ENCODE peak calls at places on chromosomes 11 and 22, in eight cellular contexts. R, G, D, U, F, M, Q and Y are unnamed samples.

GRCh38 chr11:45141171-45141570 is 5.3 kb upstream of the PRDM11 start:
- ATAC-seq in M (no peak), F (no peak), U (no peak), R (no peak), Q (no peak), D (no peak), G (peak), Y (no peak)

GRCh38 chr11:62847767-62848314 is 8.5 kb upstream of the WDR74 start:
- ATAC-seq in G (no peak), M (no peak), D (no peak), R (peak), U (no peak), F (no peak), Q (no peak), Y (no peak)

GRCh38 chr11:20057055-20057943 is 103.0 kb downstream of the DBX1 start:
- ATAC-seq in G (no peak), D (no peak), Q (no peak), F (no peak), M (no peak), R (no peak), U (no peak), Y (no peak)

GRCh38 chr11:77502501-77502900 is 28.6 kb upstream of the PAK1 start:
- ATAC-seq in U (no peak), D (no peak), R (no peak), F (no peak), M (no peak), Q (no peak), G (no peak), Y (no peak)

GRCh38 chr11:86230921-86231320 is 13.6 kb upstream of the EED start:
- ATAC-seq in D (no peak), Q (no peak), F (no peak), R (no peak), U (no peak), M (no peak), G (peak), Y (no peak)

GRCh38 chr22:22410121-22410520 is 98.4 kb downstream of the ZNF280B start:
- ATAC-seq in F (peak), M (no peak), G (peak), D (peak), R (no peak), Q (no peak), U (peak), Y (peak)

GRCh38 chr11:105577645-105578044 is 32.2 kb upstream of the GRIA4 start:
- ATAC-seq in M (peak), D (no peak), U (no peak), F (no peak), Q (peak), R (peak), G (no peak), Y (no peak)

GRCh38 chr11:62535802-62536201 is 10.8 kb downstream of the AHNAK start:
- ATAC-seq in U (no peak), G (no peak), Q (no peak), F (no peak), R (no peak), D (no peak), M (no peak), Y (no peak)

GRCh38 chr11:27934830-27935145 is 173.2 kb downstream of the KIF18A start:
- ATAC-seq in D (no peak), G (no peak), R (no peak), M (peak), Q (peak), F (no peak), U (no peak), Y (no peak)

GRCh38 chr11:34302046-34302921 is 55.5 kb downstream of the ABTB2 start:
- ATAC-seq in D (no peak), G (peak), M (peak), R (no peak), U (no peak), Q (peak), F (no peak), Y (no peak)

GRCh38 chr11:60634151-60634550 is 65.3 kb upstream of the MS4A8 start:
- ATAC-seq in D (peak), R (no peak), M (no peak), G (peak), U (no peak), Q (peak), F (peak), Y (no peak)

GRCh38 chr22:19480173-19480568 is 451 bp downstream of the CDC45 start:
- ATAC-seq in Q (peak), G (peak), D (peak), F (peak), R (peak), M (peak), U (no peak), Y (no peak)

GRCh38 chr22:46851941-46852340 is 89.5 kb downstream of the TBC1D22A start:
- ATAC-seq in U (no peak), G (no peak), Q (no peak), R (no peak), D (no peak), F (no peak), M (no peak), Y (no peak)

GRCh38 chr11:112523477-112523876 is 262.8 kb upstream of the PLET1 start:
- ATAC-seq in R (no peak), D (peak), G (no peak), F (peak), U (no peak), Q (no peak), M (peak), Y (peak)

GRCh38 chr22:46183733-46184132 is 33.4 kb downstream of the PPARA start:
- ATAC-seq in U (no peak), G (no peak), Q (no peak), F (no peak), D (no peak), M (no peak), R (no peak), Y (no peak)

GRCh38 chr11:19460718-19461405 is 220.1 kb upstream of the E2F8 start:
- ATAC-seq in G (no peak), D (no peak), Q (no peak), R (no peak), F (no peak), M (no peak), U (no peak), Y (peak)

GRCh38 chr11:72818971-72819370 is 4.8 kb downstream of the ATG16L2 start:
- ATAC-seq in Q (no peak), R (no peak), G (no peak), U (no peak), D (no peak), M (no peak), F (no peak), Y (no peak)

GRCh38 chr11:94675239-94675638 is 92.9 kb upstream of the AMOTL1 start:
- ATAC-seq in Q (no peak), G (no peak), F (no peak), D (no peak), M (no peak), U (no peak), R (no peak), Y (no peak)

GRCh38 chr11:61075891-61076290 is 26.4 kb upstream of the CD5 start:
- ATAC-seq in G (no peak), R (peak), U (peak), D (no peak), F (peak), M (no peak), Q (no peak), Y (no peak)

GRCh38 chr22:46280063-46280817 is 12.4 kb downstream of the TTC38 start:
- ATAC-seq in U (no peak), R (no peak), D (no peak), Q (no peak), G (no peak), F (no peak), M (no peak), Y (no peak)

GRCh38 chr11:75031224-75031753 is 42.6 kb downstream of the NEU3 start:
- ATAC-seq in D (peak), U (peak), R (peak), Q (no peak), F (no peak), M (peak), G (no peak), Y (no peak)

GRCh38 chr11:68903288-68903630 is 373 bp downstream of the MRPL21 start:
- ATAC-seq in G (peak), F (peak), M (peak), Q (peak), R (no peak), U (no peak), D (peak), Y (peak)

GRCh38 chr11:47389577-47390072 is 11.3 kb upstream of the SPI1 start:
- ATAC-seq in M (no peak), D (no peak), R (no peak), Q (no peak), U (no peak), G (no peak), F (no peak), Y (no peak)

GRCh38 chr22:34308101-34308500 is 387.8 kb upstream of the LARGE1 start:
- ATAC-seq in D (no peak), Q (no peak), G (no peak), F (no peak), U (no peak), M (no peak), R (no peak), Y (no peak)

GRCh38 chr11:72969894-72970335 is 155.7 kb downstream of the ATG16L2 start:
- ATAC-seq in D (peak), R (no peak), Q (no peak), G (peak), F (no peak), U (no peak), M (no peak), Y (no peak)

GRCh38 chr22:47837703-47838102 is 1075.3 kb downstream of the TBC1D22A start:
- ATAC-seq in D (peak), G (no peak), R (no peak), M (no peak), F (peak), U (no peak), Q (peak), Y (no peak)

GRCh38 chr11:123479048-123479837 is 49.2 kb downstream of the GRAMD1B start:
- ATAC-seq in U (peak), R (no peak), M (no peak), G (peak), D (no peak), F (no peak), Q (no peak), Y (no peak)

DNA sequence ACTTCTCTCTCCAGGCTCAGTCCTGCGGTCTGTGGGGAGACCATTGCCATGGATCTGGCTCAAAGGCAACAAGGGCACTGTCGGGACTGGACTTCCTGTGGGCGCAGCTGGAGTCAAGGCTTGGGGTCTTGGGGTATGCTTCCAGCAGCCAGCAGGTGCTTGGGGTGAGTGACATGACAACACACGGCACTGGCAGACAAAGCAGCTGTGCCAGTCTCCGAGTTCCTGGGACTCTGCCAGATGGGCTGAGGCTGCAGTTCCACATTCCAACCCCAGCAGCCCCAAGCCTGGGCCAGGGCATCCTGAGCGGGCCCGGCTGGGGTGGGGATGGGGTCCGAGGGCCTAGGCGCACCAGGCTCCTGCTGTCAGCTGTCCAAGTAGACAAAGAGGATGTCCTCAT is 12.3 kb downstream of the GUCD1 start:
- ATAC-seq in R (no peak), D (no peak), G (no peak), U (peak), Q (no peak), M (no peak), F (no peak), Y (no peak)
- TF ChIP-seq POLR2AphosphoS5 in R (no peak), D (no peak), G (no peak), U (no peak), Q (no peak), M (no peak), F (no peak), Y (no peak)

GRCh38 chr11:101129203-101129943 is at the start of gene PGR:
- ATAC-seq in M (peak), F (peak), U (peak), R (no peak), G (no peak), D (peak), Q (no peak), Y (peak)
- TF ChIP-seq POLR2AphosphoS5 in M (no peak), F (no peak), U (peak), R (no peak), G (no peak), D (no peak), Q (no peak), Y (no peak)

DNA sequence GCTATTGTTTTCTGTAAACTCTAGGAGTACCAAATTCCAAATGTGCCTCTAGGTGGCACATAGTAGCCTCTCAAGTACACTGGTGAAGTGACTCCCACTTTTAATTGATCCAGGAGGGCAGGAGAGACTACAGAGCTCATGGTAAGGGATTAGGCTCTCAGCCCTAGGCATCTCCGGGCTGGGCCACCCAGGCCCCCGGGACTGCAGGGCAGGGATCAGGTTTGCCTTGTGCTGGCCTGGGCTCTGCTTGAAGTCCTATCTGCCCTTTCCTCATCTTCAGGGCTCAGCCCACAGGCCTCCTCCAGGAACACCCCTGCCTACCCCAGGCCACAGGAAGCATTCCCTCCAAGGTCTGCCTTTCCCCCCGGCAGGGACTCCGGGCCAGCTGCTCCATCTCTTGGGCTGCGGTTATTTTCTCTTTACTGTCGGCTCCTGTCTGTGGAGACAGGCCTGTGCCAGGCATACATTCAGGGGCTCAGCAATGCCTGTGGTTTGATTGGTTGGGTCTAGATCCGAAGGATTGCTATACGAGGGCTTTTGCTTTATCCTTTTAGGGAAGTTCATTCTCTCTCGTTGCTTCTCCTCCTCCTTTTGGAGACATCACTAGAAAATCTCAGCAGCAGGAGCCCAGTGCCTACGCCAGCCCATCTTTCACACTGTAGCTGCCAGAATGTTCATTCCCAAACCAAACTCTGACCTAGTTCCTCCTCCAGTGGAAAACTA is 32.8 kb downstream of the PARVA start:
- ATAC-seq in F (peak), D (no peak), U (no peak), G (no peak), R (peak), M (peak), Q (peak), Y (peak)
- TF ChIP-seq POLR2AphosphoS5 in F (no peak), D (no peak), U (no peak), G (no peak), R (no peak), M (no peak), Q (no peak), Y (peak)

GRCh38 chr11:125170001-125170405 is 5.5 kb downstream of the PKNOX2 start:
- ATAC-seq in D (no peak), U (no peak), F (peak), R (no peak), Q (no peak), M (no peak), G (no peak), Y (no peak)
- TF ChIP-seq POLR2AphosphoS5 in D (no peak), U (no peak), F (no peak), R (no peak), Q (no peak), M (no peak), G (no peak), Y (no peak)

GRCh38 chr11:128195057-128195751 is 392.2 kb downstream of the ETS1 start:
- ATAC-seq in M (no peak), U (peak), Q (no peak), R (no peak), D (no peak), G (peak), F (no peak), Y (peak)
- TF ChIP-seq POLR2AphosphoS5 in M (no peak), U (peak), Q (no peak), R (no peak), D (no peak), G (no peak), F (no peak), Y (no peak)

GRCh38 chr11:7523416-7524210 is 9.8 kb downstream of the PPFIBP2 start:
- ATAC-seq in G (no peak), M (no peak), R (no peak), U (peak), F (no peak), D (no peak), Q (no peak), Y (peak)
- TF ChIP-seq POLR2AphosphoS5 in G (no peak), M (no peak), R (no peak), U (no peak), F (no peak), D (no peak), Q (no peak), Y (no peak)

GRCh38 chr11:110075087-110075821 is 17.9 kb upstream of the ZC3H12C start:
- ATAC-seq in F (no peak), U (no peak), G (no peak), D (peak), M (no peak), R (no peak), Q (no peak), Y (no peak)
- TF ChIP-seq POLR2AphosphoS5 in F (no peak), U (no peak), G (no peak), D (no peak), M (no peak), R (no peak), Q (no peak), Y (no peak)